ENCODE peak calls at places on chromosomes 7 and 10, in seven cellular contexts. O is body of pancreas, U is astrocyte of the spinal cord, C is left lung, J is endothelial cell of umbilical vein, E is esophagus muscularis mucosa, A is HFFc6. Z is an unnamed sample.

GRCh38 chr7:106065560-106066500 is 46.3 kb downstream of the SYPL1 start:
- DNase-seq in O (no peak), U (peak), J (no peak), C (no peak), E (peak), A (no peak), Z (no peak)

GRCh38 chr7:471866-472639 is 47.6 kb downstream of the PDGFA start:
- DNase-seq in A (peak), E (no peak), U (peak), J (peak), C (peak), O (peak), Z (no peak)

GRCh38 chr7:147805996-147806576 is 784.5 kb upstream of the C7orf33 start:
- DNase-seq in O (no peak), U (no peak), A (no peak), J (no peak), C (no peak), E (no peak), Z (no peak)

GRCh38 chr7:1200045-1200444 is 32.6 kb upstream of the UNCX start:
- DNase-seq in J (no peak), A (no peak), O (no peak), E (no peak), U (peak), C (no peak), Z (no peak)

GRCh38 chr7:102170417-102170970 is 116.2 kb upstream of the SH2B2 start:
- DNase-seq in J (peak), O (no peak), U (peak), A (no peak), C (no peak), E (no peak), Z (no peak)

GRCh38 chr7:14483663-14484062 is 418.9 kb downstream of the DGKB start:
- DNase-seq in J (no peak), E (no peak), A (no peak), U (no peak), O (no peak), C (no peak), Z (no peak)

GRCh38 chr7:50826371-50827172 is 43.9 kb upstream of the GRB10 start:
- DNase-seq in J (peak), C (no peak), U (peak), O (no peak), E (no peak), A (peak), Z (no peak)

GRCh38 chr7:50690541-50691011 is 92.1 kb downstream of the GRB10 start:
- DNase-seq in E (no peak), U (peak), J (no peak), A (no peak), C (no peak), O (no peak), Z (no peak)

GRCh38 chr10:75655791-75656451 is 224.5 kb downstream of the LRMDA start:
- DNase-seq in A (no peak), U (peak), C (no peak), E (no peak), J (peak), O (no peak), Z (no peak)

GRCh38 chr10:84587789-84588188 is 259.4 kb downstream of the CCSER2 start:
- DNase-seq in E (no peak), J (no peak), O (no peak), A (no peak), C (no peak), U (no peak), Z (no peak)

GRCh38 chr7:69608878-69609277 is 10.6 kb downstream of the AUTS2 start:
- DNase-seq in C (no peak), U (no peak), J (no peak), O (no peak), A (no peak), E (no peak), Z (no peak)

GRCh38 chr10:79079490-79080355 is 11.0 kb downstream of the ZMIZ1 start:
- DNase-seq in U (peak), A (peak), E (no peak), C (peak), O (no peak), J (peak), Z (no peak)

GRCh38 chr7:473211-473734 is 46.4 kb downstream of the PDGFA start:
- DNase-seq in J (no peak), O (peak), C (peak), A (no peak), E (no peak), U (no peak), Z (no peak)

GRCh38 chr7:37928878-37929277 is 8.4 kb downstream of the EPDR1 start:
- DNase-seq in J (no peak), C (no peak), A (no peak), E (no peak), O (no peak), U (no peak), Z (no peak)

GRCh38 chr7:73830618-73830871 is 251 bp upstream of the CLDN4 start:
- DNase-seq in O (no peak), E (no peak), U (no peak), A (no peak), J (no peak), C (no peak), Z (no peak)

GRCh38 chr7:72709909-72710308 is 118.1 kb downstream of the TYW1B start:
- DNase-seq in U (no peak), J (no peak), O (no peak), A (no peak), C (no peak), E (no peak), Z (no peak)

GRCh38 chr10:108204528-108205313 is 1040.2 kb upstream of the SORCS1 start:
- DNase-seq in O (peak), C (no peak), U (peak), J (no peak), E (no peak), A (peak), Z (no peak)

GRCh38 chr10:131786756-131787605 is 113.8 kb upstream of the PPP2R2D start:
- DNase-seq in J (peak), E (no peak), O (peak), A (peak), C (no peak), U (peak), Z (no peak)

GRCh38 chr7:17299477-17299991 is 1.1 kb downstream of the AHR start:
- DNase-seq in A (no peak), O (no peak), E (peak), C (no peak), U (peak), J (peak), Z (no peak)

GRCh38 chr7:111741811-111742240 is 179.5 kb upstream of the IMMP2L start:
- DNase-seq in A (peak), O (peak), E (no peak), C (no peak), U (peak), J (peak), Z (peak)

GRCh38 chr7:159197066-159197975 is 52.7 kb upstream of the VIPR2 start:
- DNase-seq in O (no peak), A (no peak), E (peak), J (no peak), U (no peak), C (no peak), Z (no peak)

GRCh38 chr7:124033807-124034753 is 1.2 kb upstream of the TMEM229A start:
- DNase-seq in J (no peak), U (no peak), A (no peak), E (no peak), C (no peak), O (no peak), Z (no peak)

GRCh38 chr10:86497621-86498020 is 24.0 kb downstream of the WAPL start:
- DNase-seq in U (peak), O (no peak), J (no peak), C (no peak), A (no peak), E (no peak), Z (no peak)

GRCh38 chr7:73725703-73726466 is 6.4 kb upstream of the STX1A start:
- DNase-seq in O (peak), C (peak), J (peak), E (peak), A (peak), U (peak), Z (no peak)

GRCh38 chr7:52592698-52593097 is 442.7 kb upstream of the POM121L12 start:
- DNase-seq in C (no peak), E (no peak), A (no peak), U (no peak), J (no peak), O (no peak), Z (no peak)
- TF ChIP-seq CTCF in C (no peak), E (no peak), A (no peak), U (no peak), J (no peak), O (no peak), Z (peak)

DNA sequence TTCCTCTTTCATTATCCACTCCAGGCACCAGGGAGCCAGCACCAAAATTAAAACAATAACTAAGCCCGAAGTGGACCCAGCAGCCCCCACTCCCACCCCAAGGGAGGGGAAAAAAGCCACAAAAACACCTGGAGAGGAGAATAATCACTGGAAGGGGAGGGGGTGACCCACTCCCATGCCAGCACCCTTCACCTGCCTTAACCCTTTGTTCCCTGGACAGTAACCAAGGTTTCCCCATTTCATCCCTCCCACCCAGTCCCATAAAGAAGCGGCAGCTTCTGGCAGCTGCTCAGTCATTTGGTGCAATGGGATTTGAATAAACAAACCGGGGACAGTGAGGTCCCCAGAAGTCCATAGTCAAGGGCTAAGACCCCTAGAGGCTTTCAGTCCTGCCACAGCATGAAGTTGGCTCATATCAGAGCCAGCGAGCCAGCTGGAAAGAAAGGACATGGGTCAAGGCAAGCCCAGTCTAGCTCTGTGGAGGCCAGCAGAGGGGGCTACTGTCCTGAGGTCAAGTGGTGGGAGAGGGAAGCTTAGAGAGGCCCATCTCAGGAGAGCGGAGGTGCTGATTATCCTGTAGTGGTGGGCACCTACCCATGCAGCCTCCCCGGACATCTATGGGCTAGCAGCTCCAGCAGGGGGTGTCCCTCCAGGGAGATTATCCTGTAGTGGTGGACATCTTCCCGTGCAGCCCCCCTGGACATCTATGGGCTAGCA is 58.8 kb upstream of the LBX1 start:
- DNase-seq in O (no peak), E (no peak), A (no peak), J (peak), C (no peak), U (no peak), Z (peak)
- TF ChIP-seq CTCF in O (peak), E (peak), A (no peak), J (peak), C (no peak), U (peak), Z (peak)

GRCh38 chr10:61606971-61607907 is 55.5 kb upstream of the CABCOCO1 start:
- DNase-seq in O (no peak), A (no peak), C (no peak), E (no peak), J (peak), U (no peak), Z (no peak)
- TF ChIP-seq CTCF in O (peak), A (peak), C (peak), E (no peak), J (peak), U (peak), Z (peak)

DNA sequence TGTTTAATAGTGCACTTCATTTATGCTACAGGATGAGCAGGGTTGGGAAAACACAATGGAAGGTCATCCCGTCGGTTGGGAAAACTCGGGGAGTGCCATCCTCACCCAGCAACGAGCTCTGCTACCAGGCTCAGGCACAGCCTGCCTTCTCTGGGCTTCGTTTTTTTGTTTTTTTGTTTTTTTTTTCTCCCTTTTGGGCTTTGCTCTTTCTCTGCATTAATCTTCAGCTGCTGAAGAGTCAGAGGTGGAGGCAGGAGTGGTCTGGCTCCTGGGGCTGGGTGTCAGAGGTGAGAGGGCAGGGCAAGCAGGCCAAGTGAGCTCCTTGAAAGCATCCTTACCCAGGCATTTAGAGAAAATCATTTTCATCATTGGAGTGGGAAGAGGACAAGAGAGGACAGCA is 11.5 kb downstream of the ZNF3 start:
- DNase-seq in C (no peak), U (no peak), J (no peak), A (no peak), E (no peak), O (no peak), Z (no peak)
- TF ChIP-seq CTCF in C (no peak), U (no peak), J (no peak), A (no peak), E (no peak), O (no peak), Z (no peak)

GRCh38 chr10:77712207-77712606 is 74.6 kb upstream of the KCNMA1 start:
- DNase-seq in J (no peak), E (peak), U (no peak), A (no peak), C (no peak), O (no peak), Z (no peak)
- TF ChIP-seq CTCF in J (no peak), E (no peak), U (no peak), A (no peak), C (no peak), O (no peak), Z (no peak)

GRCh38 chr7:45229130-45229920 is 71.7 kb downstream of the RAMP3 start:
- DNase-seq in A (no peak), C (no peak), E (peak), O (no peak), J (no peak), U (no peak), Z (no peak)
- TF ChIP-seq CTCF in A (no peak), C (no peak), E (no peak), O (no peak), J (no peak), U (no peak), Z (no peak)

GRCh38 chr7:19066109-19066508 is 51.3 kb downstream of the TWIST1 start:
- DNase-seq in A (no peak), O (no peak), E (no peak), J (no peak), U (no peak), C (no peak), Z (no peak)

GRCh38 chr7:19069842-19070241 is 47.6 kb downstream of the TWIST1 start:
- DNase-seq in C (no peak), U (no peak), A (peak), E (no peak), J (no peak), O (no peak), Z (no peak)
- TF ChIP-seq CTCF in C (no peak), U (peak), A (peak), E (no peak), J (no peak), O (no peak), Z (no peak)

Z was measured in D721Med.